ENCODE peak calls at places on chromosomes 1 and 21, in ten cellular contexts. P, Y, V, R, Q, G, Z, U, H and K are unnamed samples.

GRCh38 chr1:109050228-109050995 is 8.5 kb upstream of the WDR47 start:
- DNase-seq in P (no peak), Y (no peak), V (no peak), R (no peak), Q (no peak), G (no peak), Z (no peak), U (no peak), H (no peak), K (no peak)

GRCh38 chr1:114723915-114724314 is 7.3 kb upstream of the NRAS start:
- DNase-seq in P (no peak), Y (no peak), V (no peak), R (no peak), Q (no peak), G (no peak), Z (no peak), U (no peak), H (no peak), K (no peak)

GRCh38 chr1:101147381-101147780 is 89.4 kb upstream of the S1PR1 start:
- DNase-seq in P (no peak), Y (no peak), V (no peak), R (no peak), Q (no peak), G (no peak), Z (no peak), U (no peak), H (no peak), K (no peak)

GRCh38 chr1:7403265-7404045 is 367.6 kb upstream of the VAMP3 start:
- DNase-seq in P (peak), Y (no peak), V (peak), R (no peak), Q (no peak), G (no peak), Z (no peak), U (no peak), H (no peak), K (no peak)

GRCh38 chr21:16279658-16280581 is 550.1 kb downstream of the USP25 start:
- DNase-seq in P (peak), Y (peak), V (peak), R (no peak), Q (peak), G (no peak), Z (no peak), U (no peak), H (peak), K (peak)

GRCh38 chr21:17901458-17902092 is 82.4 kb upstream of the C21orf91 start:
- DNase-seq in P (no peak), Y (no peak), V (no peak), R (no peak), Q (no peak), G (no peak), Z (no peak), U (no peak), H (no peak), K (peak)

GRCh38 chr1:243345205-243345604 is 89.4 kb downstream of the SDCCAG8 start:
- DNase-seq in P (no peak), Y (peak), V (no peak), R (no peak), Q (no peak), G (no peak), Z (no peak), U (no peak), H (no peak), K (peak)

GRCh38 chr1:229119161-229119560 is 151.8 kb upstream of the RAB4A start:
- DNase-seq in P (no peak), Y (no peak), V (no peak), R (no peak), Q (no peak), G (no peak), Z (no peak), U (no peak), H (no peak), K (no peak)

GRCh38 chr21:37060296-37060695 is 12.6 kb downstream of the PIGP start:
- DNase-seq in P (peak), Y (peak), V (no peak), R (no peak), Q (peak), G (no peak), Z (no peak), U (no peak), H (peak), K (peak)

GRCh38 chr1:109197163-109198042 is 16.3 kb upstream of the SARS1 start:
- DNase-seq in P (peak), Y (peak), V (no peak), R (no peak), Q (peak), G (no peak), Z (no peak), U (no peak), H (peak), K (peak)

GRCh38 chr1:99978218-99978617 is 8.4 kb downstream of the SLC35A3 start:
- DNase-seq in P (no peak), Y (no peak), V (no peak), R (no peak), Q (no peak), G (no peak), Z (no peak), U (no peak), H (no peak), K (no peak)

DNA sequence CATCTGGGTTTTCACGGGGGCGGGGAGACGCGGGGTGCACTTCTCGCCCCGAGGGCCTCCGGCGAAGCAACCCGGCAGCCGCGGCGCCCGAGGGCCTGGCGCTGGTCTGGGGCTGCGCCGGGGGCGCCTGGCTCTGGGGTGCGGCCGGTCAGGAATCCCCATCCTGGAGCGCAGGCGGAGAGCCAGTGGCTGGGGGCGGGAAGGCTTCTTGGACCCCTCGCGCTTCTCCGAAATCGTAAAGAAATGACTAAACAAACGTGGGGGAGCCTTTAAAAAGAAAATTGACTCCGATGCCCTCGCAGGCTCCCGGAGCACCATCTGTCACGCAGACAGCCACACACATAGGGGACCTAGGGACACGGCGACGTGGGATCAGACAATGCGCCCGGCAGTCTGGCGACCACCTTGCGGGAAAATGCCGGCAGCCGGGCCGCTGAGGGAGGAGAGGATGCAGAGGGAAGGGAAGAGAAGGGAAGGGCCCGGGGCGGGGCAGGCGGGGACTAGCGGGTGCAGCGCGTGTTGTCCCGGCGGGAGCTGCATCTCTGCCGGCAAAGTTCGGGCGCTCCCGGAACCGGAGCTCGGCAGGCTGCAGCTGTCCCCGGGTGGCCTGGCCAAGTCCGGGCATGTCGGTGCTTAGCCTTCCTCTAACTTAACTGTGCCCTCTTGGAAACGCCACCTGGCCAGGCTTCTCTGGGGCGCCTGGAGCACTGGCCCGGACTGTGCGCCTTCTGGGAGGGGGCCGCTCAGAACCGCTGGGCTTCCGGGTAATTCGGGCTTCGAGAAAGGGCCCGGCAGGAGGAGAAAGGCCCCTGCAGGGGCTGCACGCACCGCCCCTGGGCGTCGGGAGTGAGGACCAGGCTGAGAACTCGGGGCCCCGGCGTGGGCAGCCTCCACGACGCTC is 1.9 kb downstream of the NHLH2 start:
- DNase-seq in P (peak), Y (no peak), V (peak), R (no peak), Q (no peak), G (no peak), Z (no peak), U (peak), H (peak), K (peak)
- TF ChIP-seq CTCF in P (no peak), Y (no peak), V (no peak), R (no peak), Q (no peak), G (no peak), Z (no peak), U (no peak), H (no peak), K (no peak)

GRCh38 chr21:34073749-34074282 is 438 bp downstream of the MRPS6 start:
- DNase-seq in P (peak), Y (peak), V (peak), R (peak), Q (no peak), G (no peak), Z (no peak), U (no peak), H (peak), K (no peak)
- H3K4me3 ChIP-seq in P (peak), Y (peak), V (peak), R (peak), Q (peak), G (peak), Z (peak), U (peak), H (peak), K (peak)

GRCh38 chr1:165384016-165384415 is 27.5 kb upstream of the LMX1A start:
- DNase-seq in P (no peak), Y (no peak), V (no peak), R (no peak), Q (no peak), G (no peak), Z (no peak), U (no peak), H (no peak), K (no peak)

GRCh38 chr1:165392634-165393571 is 36.4 kb upstream of the LMX1A start:
- DNase-seq in P (peak), Y (peak), V (peak), R (peak), Q (peak), G (peak), Z (peak), U (peak), H (peak), K (peak)

GRCh38 chr1:165387956-165388355 is 31.4 kb upstream of the LMX1A start:
- DNase-seq in P (no peak), Y (no peak), V (no peak), R (no peak), Q (no peak), G (no peak), Z (no peak), U (no peak), H (no peak), K (no peak)

GRCh38 chr1:165387505-165387904 is 31.0 kb upstream of the LMX1A start:
- DNase-seq in P (no peak), Y (no peak), V (no peak), R (no peak), Q (no peak), G (no peak), Z (no peak), U (no peak), H (no peak), K (no peak)

GRCh38 chr1:165389609-165390008 is 33.1 kb upstream of the LMX1A start:
- DNase-seq in P (no peak), Y (no peak), V (no peak), R (no peak), Q (no peak), G (no peak), Z (no peak), U (no peak), H (no peak), K (no peak)
- TF ChIP-seq CTCF in P (no peak), Y (no peak), V (no peak), R (no peak), Q (no peak), G (no peak), Z (no peak), U (no peak), H (no peak), K (no peak)

GRCh38 chr1:180912211-180912800 is 391 bp upstream of the KIAA1614 start:
- DNase-seq in P (peak), Y (peak), V (peak), R (no peak), Q (no peak), G (no peak), Z (no peak), U (no peak), H (no peak), K (peak)

GRCh38 chr1:180909005-180909414 is 3.7 kb upstream of the KIAA1614 start:
- DNase-seq in P (peak), Y (no peak), V (no peak), R (no peak), Q (no peak), G (no peak), Z (no peak), U (no peak), H (no peak), K (no peak)

GRCh38 chr1:180909462-180909976 is 3.2 kb upstream of the KIAA1614 start:
- DNase-seq in P (peak), Y (no peak), V (no peak), R (no peak), Q (no peak), G (no peak), Z (no peak), U (no peak), H (no peak), K (no peak)

GRCh38 chr1:180912801-180913616 is at the start of gene KIAA1614:
- DNase-seq in P (peak), Y (peak), V (peak), R (no peak), Q (no peak), G (no peak), Z (no peak), U (peak), H (peak), K (peak)

GRCh38 chr1:180911640-180912161 is 996 bp upstream of the KIAA1614 start:
- DNase-seq in P (peak), Y (peak), V (peak), R (no peak), Q (no peak), G (no peak), Z (no peak), U (no peak), H (no peak), K (peak)
- H3K4me3 ChIP-seq in P (peak), Y (peak), V (peak), R (no peak), Q (peak), G (peak), Z (peak), U (no peak), H (peak), K (peak)

DNA sequence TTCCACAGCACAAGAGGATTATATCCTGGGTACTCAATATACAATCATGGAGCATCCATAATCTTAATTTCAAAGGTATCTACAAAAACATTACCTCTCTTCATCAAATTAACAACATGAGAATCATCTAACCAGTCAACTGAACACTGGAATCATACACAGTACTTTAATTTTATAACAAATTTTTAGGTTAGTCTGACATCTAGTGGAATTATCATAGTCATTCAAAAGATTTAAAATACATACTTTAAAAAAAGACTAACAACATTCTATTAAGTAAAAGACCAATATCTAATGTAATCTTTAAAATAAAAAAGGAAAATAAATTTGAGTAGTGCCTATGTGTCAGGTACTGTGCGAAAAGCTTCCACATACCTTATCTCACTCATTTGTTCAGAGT is 16.8 kb upstream of the SH3GLB1 start:
- DNase-seq in P (no peak), Y (peak), V (no peak), R (no peak), Q (no peak), G (no peak), Z (no peak), U (no peak), H (no peak), K (peak)
- TF ChIP-seq CTCF in P (no peak), Y (no peak), V (no peak), R (peak), Q (no peak), G (peak), Z (peak), U (no peak), H (no peak), K (no peak)